ENCODE peak calls at places on chromosomes 16 and 17, in four cellular contexts. T is esophagus squamous epithelium, P is K562, Y is adrenal gland. D is an unnamed sample.
A peak's percentile ranks its signal among the peaks of the same experiment; 100 is the strongest.

GRCh38 chr17:78148286-78149016 is 2.3 kb downstream of the C17orf99 start:
- DNase-seq in T (no peak), P (no peak), Y (no peak), D (no peak)

GRCh38 chr17:29138991-29139682 is 41.1 kb downstream of the MYO18A start:
- DNase-seq in T (no peak), P (no peak), Y (peak; percentile 66), D (no peak)

GRCh38 chr16:58299757-58300349 is 5.0 kb upstream of the PRSS54 start:
- DNase-seq in T (no peak), P (peak; percentile 41), Y (no peak), D (no peak)

GRCh38 chr17:48347203-48347602 is 82.8 kb downstream of the SKAP1 start:
- DNase-seq in T (no peak), P (no peak), Y (no peak), D (no peak)

GRCh38 chr16:23235176-23235575 is 52.6 kb downstream of the SCNN1G start:
- DNase-seq in T (no peak), P (no peak), Y (no peak), D (no peak)

GRCh38 chr17:37488009-37488604 is 1.6 kb upstream of the DUSP14 start:
- DNase-seq in T (no peak), P (peak; percentile 42), Y (no peak), D (no peak)

GRCh38 chr17:64599187-64599676 is 62.9 kb downstream of the SMURF2 start:
- DNase-seq in T (no peak), P (peak; percentile 30), Y (no peak), D (no peak)

GRCh38 chr17:41792835-41793748 is 6.6 kb upstream of the JUP start:
- DNase-seq in T (no peak), P (peak; percentile 81), Y (no peak), D (peak; percentile 87)

GRCh38 chr16:2795714-2796143 is 2.5 kb upstream of the PRSS41 start:
- DNase-seq in T (no peak), P (no peak), Y (no peak), D (no peak)

GRCh38 chr17:42347198-42347597 is 41.0 kb downstream of the STAT3 start:
- DNase-seq in T (no peak), P (no peak), Y (peak; percentile 68), D (peak; percentile 64)

GRCh38 chr17:71413935-71414334 is 706.9 kb upstream of the SOX9 start:
- DNase-seq in T (no peak), P (no peak), Y (no peak), D (no peak)

GRCh38 chr16:10770907-10771306 is 27.3 kb downstream of the NUBP1 start:
- DNase-seq in T (no peak), P (no peak), Y (no peak), D (no peak)
- TF ChIP-seq POLR2A in T (no peak), P (no peak), Y (no peak), D (no peak)

DNA sequence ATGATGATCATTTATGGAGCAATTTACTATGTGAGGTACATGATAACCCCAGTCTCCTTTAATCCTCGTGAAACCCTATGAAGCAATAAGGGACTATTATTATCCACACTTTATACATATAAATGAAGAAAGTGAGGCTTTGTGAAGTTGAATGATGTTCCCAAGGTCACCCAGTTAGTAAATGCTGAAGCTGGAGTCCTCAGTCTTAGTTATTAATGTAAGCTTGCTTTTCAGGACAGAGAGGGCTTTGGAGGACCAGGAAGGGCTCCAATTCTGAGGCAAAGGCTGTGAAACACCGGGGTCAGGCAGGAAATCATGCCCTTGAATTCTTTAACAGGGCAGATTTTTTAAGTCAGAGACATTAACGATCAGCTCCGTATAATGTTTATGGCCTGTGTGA is 36.8 kb downstream of the KSR1 start:
- DNase-seq in T (no peak), P (no peak), Y (no peak), D (no peak)
- H3K4me1 ChIP-seq in T (peaks cover 37% of the 10 kb centered on the region), P (peaks cover 40% of the 10 kb centered on the region), Y (peaks cover 31% of the 10 kb centered on the region), D (peaks cover 5% of the 10 kb centered on the region)

DNA sequence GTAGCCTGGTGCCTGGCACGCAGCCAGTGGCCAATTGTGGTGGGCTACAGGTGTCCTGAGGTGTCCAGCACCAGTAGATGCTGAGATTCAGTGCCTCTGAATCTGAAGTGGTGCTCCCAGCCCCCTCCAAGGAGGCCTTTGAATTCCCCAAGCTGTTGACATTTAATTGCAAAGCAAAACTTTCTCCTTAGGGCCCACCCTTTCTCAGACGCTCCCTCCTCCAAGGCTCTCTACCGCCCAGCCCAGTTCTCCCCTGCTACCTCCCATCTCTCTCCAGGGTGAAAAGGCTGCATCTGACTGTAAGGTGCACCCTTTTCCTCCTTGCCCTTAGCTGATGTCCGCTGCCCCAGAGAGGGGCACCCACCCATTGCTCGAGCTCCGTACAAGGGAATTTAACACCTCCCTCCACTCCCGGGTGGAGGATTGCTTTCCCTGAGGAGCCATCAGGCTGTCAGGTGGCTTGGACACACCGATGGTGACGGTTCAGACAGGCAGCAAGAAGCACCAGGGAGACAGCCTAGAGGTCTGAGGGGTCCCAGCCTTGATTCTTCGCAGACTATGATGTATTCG is 1.7 kb downstream of the BEAN1 start:
- DNase-seq in T (no peak), P (no peak), Y (no peak), D (no peak)
- TF ChIP-seq POLR2A in T (no peak), P (no peak), Y (no peak), D (no peak)

GRCh38 chr17:44167181-44167861 is 3.2 kb upstream of the ASB16 start:
- DNase-seq in T (no peak), P (no peak), Y (no peak), D (no peak)

GRCh38 chr17:44159519-44160210 is 10.8 kb upstream of the ASB16 start:
- DNase-seq in T (no peak), P (peak; percentile 45), Y (no peak), D (no peak)

GRCh38 chr17:44170135-44170498 is 387 bp upstream of the ASB16 start:
- DNase-seq in T (no peak), P (no peak), Y (no peak), D (no peak)

DNA sequence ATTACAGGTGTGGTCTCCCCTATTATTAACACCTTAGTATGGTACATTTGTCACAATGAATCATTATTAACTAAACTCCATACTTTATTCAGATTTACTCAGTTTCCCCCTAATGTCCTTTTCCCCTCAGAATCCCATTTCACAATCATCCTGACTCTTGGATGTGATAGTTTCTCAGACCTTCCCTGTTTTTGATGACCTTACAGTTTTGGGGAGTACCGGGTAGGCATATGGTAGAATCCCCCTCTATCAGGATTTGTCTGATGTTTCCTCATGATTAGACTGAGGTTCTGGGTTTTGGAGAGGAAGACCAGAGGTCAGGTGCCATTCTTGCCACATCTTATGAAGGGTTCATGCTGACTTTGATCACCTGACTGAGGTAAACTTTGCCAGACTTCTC is 6.0 kb upstream of the ASB16 start:
- DNase-seq in T (no peak), P (no peak), Y (no peak), D (no peak)
- H3K4me1 ChIP-seq in T (no peaks in the 10 kb centered on the region), P (peaks cover 24% of the 10 kb centered on the region), Y (no peaks in the 10 kb centered on the region), D (no peaks in the 10 kb centered on the region)